ENCODE peak calls at places on chromosomes 5 and 9, in five cellular contexts. Q is lung, K is GM12878, H is PC-3, J is pancreas. A is an unnamed sample.
A peak's percentile ranks its signal among the peaks of the same experiment; 100 is the strongest.

GRCh38 chr5:36946101-36946500 is 69.5 kb downstream of the NIPBL start:
- DNase-seq in Q (no peak), K (no peak), H (no peak), J (no peak), A (no peak)

GRCh38 chr9:92538541-92538940 is 2.8 kb upstream of the ECM2 start:
- DNase-seq in Q (no peak), K (no peak), H (peak; percentile 12), J (no peak), A (no peak)

GRCh38 chr5:82351754-82352145 is 73.6 kb upstream of the RPS23 start:
- DNase-seq in Q (no peak), K (no peak), H (peak; percentile 85), J (no peak), A (no peak)

GRCh38 chr5:28714887-28715286 is 1676.5 kb upstream of the CDH9 start:
- DNase-seq in Q (no peak), K (no peak), H (no peak), J (no peak), A (no peak)

GRCh38 chr5:122849746-122850145 is 4.3 kb downstream of the SNX24 start:
- DNase-seq in Q (peak; percentile 49), K (no peak), H (peak; percentile 70), J (no peak), A (no peak)

GRCh38 chr5:67672633-67673032 is 476.0 kb upstream of the CD180 start:
- DNase-seq in Q (no peak), K (no peak), H (no peak), J (no peak), A (no peak)

GRCh38 chr9:93134018-93134739 is at the start of gene NINJ1:
- DNase-seq in Q (peak; percentile 61), K (peak; percentile 50), H (peak; percentile 63), J (peak; percentile 89), A (peak; percentile 85)

GRCh38 chr9:74983709-74984108 is 31.0 kb upstream of the C9orf40 start:
- DNase-seq in Q (no peak), K (no peak), H (no peak), J (no peak), A (no peak)

GRCh38 chr5:136518814-136519213 is 153.5 kb upstream of the TRPC7 start:
- DNase-seq in Q (no peak), K (no peak), H (peak; percentile 46), J (no peak), A (no peak)

GRCh38 chr5:114744406-114744805 is 382.5 kb downstream of the KCNN2 start:
- DNase-seq in Q (no peak), K (no peak), H (peak; percentile 19), J (no peak), A (no peak)

GRCh38 chr9:98214811-98215210 is 22.4 kb upstream of the CORO2A start:
- DNase-seq in Q (no peak), K (no peak), H (no peak), J (no peak), A (no peak)

GRCh38 chr5:143108498-143109128 is 294.9 kb downstream of the NR3C1 start:
- DNase-seq in Q (peak; percentile 61), K (no peak), H (no peak), J (peak; percentile 65), A (peak; percentile 81)

GRCh38 chr5:143102414-143102813 is 301.1 kb downstream of the NR3C1 start:
- DNase-seq in Q (no peak), K (no peak), H (no peak), J (no peak), A (no peak)

GRCh38 chr5:143101740-143102386 is 301.6 kb downstream of the NR3C1 start:
- DNase-seq in Q (no peak), K (no peak), H (no peak), J (no peak), A (no peak)

GRCh38 chr5:143106175-143106574 is 297.3 kb downstream of the NR3C1 start:
- DNase-seq in Q (no peak), K (no peak), H (peak; percentile 52), J (no peak), A (no peak)

DNA sequence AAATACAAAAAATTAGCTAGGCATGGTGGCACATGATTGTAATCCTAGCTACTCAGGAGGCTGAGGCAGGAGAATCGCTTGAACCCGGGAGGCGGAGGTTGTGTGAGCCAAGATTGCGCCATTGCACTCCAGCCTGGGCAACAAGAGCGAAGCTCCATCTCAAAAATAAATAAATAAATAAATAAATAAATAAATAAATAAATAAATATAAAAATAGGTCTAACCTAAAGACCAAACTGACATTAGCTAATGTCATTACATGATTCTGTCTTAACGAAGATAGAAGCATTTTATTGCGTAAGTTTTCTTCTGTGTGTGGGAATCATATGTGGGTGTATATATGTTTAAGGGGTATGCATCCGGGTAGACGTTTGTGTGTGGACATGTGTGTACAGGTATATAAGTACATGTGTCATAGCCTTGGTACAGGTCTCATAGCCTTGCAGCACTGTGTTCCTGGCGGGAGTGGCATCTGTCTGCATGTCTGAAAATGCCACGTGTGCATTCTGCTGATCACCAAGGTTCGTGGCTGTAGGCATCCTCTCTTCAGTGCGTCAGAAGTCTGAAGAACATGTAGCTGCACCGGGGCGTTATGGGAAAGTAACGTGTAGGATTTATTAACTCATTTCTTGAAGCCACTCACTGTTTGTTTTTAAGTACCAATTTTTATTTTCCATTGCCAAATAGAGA is 298.1 kb downstream of the NR3C1 start:
- DNase-seq in Q (no peak), K (no peak), H (no peak), J (no peak), A (no peak)
- H3K4me1 ChIP-seq in Q (peaks cover 13% of the 10 kb centered on the region), K (peaks cover 17% of the 10 kb centered on the region), H (no peaks in the 10 kb centered on the region), J (peaks cover 17% of the 10 kb centered on the region), A (peaks cover 5% of the 10 kb centered on the region)

DNA sequence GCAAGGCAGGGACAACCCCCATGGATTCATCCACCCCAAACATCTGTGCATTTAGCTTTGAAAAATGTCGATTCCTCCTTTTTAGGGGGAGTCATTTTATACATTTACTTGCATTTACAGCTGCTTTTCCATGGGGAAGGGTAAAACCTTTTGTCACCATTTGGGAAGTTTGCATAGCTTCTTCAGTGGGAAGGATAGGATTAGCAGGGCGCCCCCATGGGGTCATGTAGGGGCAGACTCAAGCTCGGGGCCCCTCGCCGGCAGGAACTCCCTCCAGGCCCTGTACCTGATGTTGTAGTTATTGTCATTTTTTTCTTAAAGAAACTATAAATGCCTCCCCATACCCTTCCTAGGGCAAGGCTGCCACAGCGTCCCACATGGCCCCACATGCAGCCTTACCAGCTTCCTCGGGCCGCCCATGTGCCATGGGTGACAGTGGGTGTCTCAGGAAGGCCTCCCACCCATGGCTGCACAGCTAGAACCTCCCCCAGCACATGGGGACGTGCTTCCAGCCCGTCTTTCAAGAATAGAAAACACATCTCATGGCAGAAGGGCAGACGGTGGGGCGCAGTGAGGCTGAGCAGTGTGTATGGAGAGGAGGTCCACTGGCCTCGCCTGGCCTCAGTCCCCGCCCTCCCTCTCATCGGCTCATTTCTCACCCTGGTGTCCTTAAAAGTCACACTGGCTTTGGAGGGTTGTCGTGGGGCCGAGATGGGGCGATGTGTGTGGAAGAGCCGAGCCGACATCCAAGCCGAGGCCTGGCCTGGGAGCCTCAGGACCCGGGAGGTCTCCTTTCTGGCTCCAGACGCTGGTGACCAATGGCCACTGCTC is 76.1 kb upstream of the OTULINL start:
- DNase-seq in Q (no peak), K (no peak), H (no peak), J (no peak), A (no peak)
- H3K36me3 ChIP-seq in Q (peaks cover 12% of the 10 kb centered on the region), K (peaks cover 16% of the 10 kb centered on the region), H (peaks cover 63% of the 10 kb centered on the region), J (peaks cover 24% of the 10 kb centered on the region), A (no peaks in the 10 kb centered on the region)

GRCh38 chr9:87333802-87334201 is 163.9 kb upstream of the DAPK1 start:
- DNase-seq in Q (no peak), K (no peak), H (no peak), J (no peak), A (no peak)
- H3K4me1 ChIP-seq in Q (no peaks in the 10 kb centered on the region), K (peaks cover 4% of the 10 kb centered on the region), H (no peaks in the 10 kb centered on the region), J (peaks cover 3% of the 10 kb centered on the region), A (no peaks in the 10 kb centered on the region)

GRCh38 chr5:43699910-43700309 is 96.9 kb downstream of the NNT start:
- DNase-seq in Q (no peak), K (no peak), H (no peak), J (no peak), A (no peak)
- H3K36me3 ChIP-seq in Q (peaks cover 12% of the 10 kb centered on the region), K (peaks cover 14% of the 10 kb centered on the region), H (no peaks in the 10 kb centered on the region), J (no peaks in the 10 kb centered on the region), A (no peaks in the 10 kb centered on the region)

GRCh38 chr5:154782812-154783592 is 27.8 kb downstream of the LARP1 start:
- DNase-seq in Q (no peak), K (no peak), H (no peak), J (no peak), A (no peak)

GRCh38 chr5:154778534-154778933 is 23.4 kb downstream of the LARP1 start:
- DNase-seq in Q (no peak), K (no peak), H (no peak), J (no peak), A (no peak)

GRCh38 chr5:154779105-154779504 is 23.9 kb downstream of the LARP1 start:
- DNase-seq in Q (no peak), K (no peak), H (peak; percentile 84), J (no peak), A (no peak)

GRCh38 chr5:154782326-154782725 is 27.1 kb downstream of the LARP1 start:
- DNase-seq in Q (no peak), K (no peak), H (no peak), J (no peak), A (no peak)

DNA sequence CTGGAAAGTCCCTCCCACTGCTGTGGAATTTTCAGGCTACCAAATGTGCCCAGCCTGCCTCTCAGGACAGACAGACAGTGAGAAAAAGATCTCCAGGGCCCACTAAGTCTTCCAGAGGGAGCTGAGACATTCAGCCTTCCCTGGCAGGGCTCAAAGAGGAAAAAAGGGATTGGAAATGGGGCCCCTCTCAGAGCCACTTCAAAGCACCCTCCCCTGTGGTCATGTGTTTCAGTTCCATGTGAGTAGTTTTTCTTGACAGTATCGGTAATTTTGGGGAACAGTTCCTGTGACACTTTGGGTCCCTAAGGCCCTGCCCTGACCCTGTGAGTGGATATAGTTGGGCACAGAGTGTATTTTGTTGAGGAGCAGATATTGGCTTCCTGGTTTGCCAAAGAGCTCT is 25.0 kb downstream of the LARP1 start:
- DNase-seq in Q (no peak), K (no peak), H (no peak), J (no peak), A (no peak)
- H3K4me1 ChIP-seq in Q (peaks cover 56% of the 10 kb centered on the region), K (peaks cover 48% of the 10 kb centered on the region), H (peaks cover 13% of the 10 kb centered on the region), J (peaks cover 43% of the 10 kb centered on the region), A (peaks cover 19% of the 10 kb centered on the region)

GRCh38 chr9:129011170-129011569 is 17.0 kb downstream of the SH3GLB2 start:
- DNase-seq in Q (no peak), K (no peak), H (no peak), J (no peak), A (no peak)
- H3K36me3 ChIP-seq in Q (peaks cover 5% of the 10 kb centered on the region), K (peaks cover 7% of the 10 kb centered on the region), H (peaks cover 5% of the 10 kb centered on the region), J (peaks cover 44% of the 10 kb centered on the region), A (peaks cover 6% of the 10 kb centered on the region)

GRCh38 chr5:168357881-168358280 is 66.4 kb downstream of the WWC1 start:
- DNase-seq in Q (no peak), K (no peak), H (no peak), J (no peak), A (no peak)
- H3K4me1 ChIP-seq in Q (no peaks in the 10 kb centered on the region), K (no peaks in the 10 kb centered on the region), H (peaks cover 51% of the 10 kb centered on the region), J (peaks cover 19% of the 10 kb centered on the region), A (peaks cover 8% of the 10 kb centered on the region)

GRCh38 chr5:52909192-52909591 is 80.0 kb upstream of the ITGA2 start:
- DNase-seq in Q (no peak), K (no peak), H (no peak), J (no peak), A (no peak)
- H3K36me3 ChIP-seq in Q (no peaks in the 10 kb centered on the region), K (no peaks in the 10 kb centered on the region), H (no peaks in the 10 kb centered on the region), J (no peaks in the 10 kb centered on the region), A (no peaks in the 10 kb centered on the region)

A was measured in mucosa of descending colon.